ENCODE peak calls at places on chromosome 6, in nine cellular contexts. G, T, C, K, R, Q, U, Y and D are unnamed samples.
A peak's percentile ranks its signal among the peaks of the same experiment; 100 is the strongest.

GRCh38 chr6:71333700-71334099 is 45.1 kb downstream of the OGFRL1 start:
- DNase-seq in Q (peak; percentile 96), T (no peak), K (peak; percentile 76), Y (no peak), R (peak; percentile 7), G (no peak), C (no peak), U (no peak), D (no peak)

GRCh38 chr6:48075181-48075580 is 35.8 kb downstream of the PTCHD4 start:
- DNase-seq in C (no peak), Q (no peak), T (no peak), G (no peak), Y (no peak), R (no peak), K (no peak), U (no peak), D (no peak)

GRCh38 chr6:1987640-1988039 is 257.8 kb downstream of the GMDS start:
- DNase-seq in K (peak; percentile 56), R (no peak), G (no peak), C (no peak), Y (no peak), Q (peak; percentile 89), U (no peak), T (no peak), D (no peak)

GRCh38 chr6:77030929-77031674 is 432.2 kb downstream of the HTR1B start:
- DNase-seq in C (no peak), R (no peak), T (no peak), G (no peak), U (no peak), Q (no peak), Y (no peak), K (no peak), D (no peak)

GRCh38 chr6:82711992-82712788 is 348.6 kb downstream of the TPBG start:
- DNase-seq in G (no peak), Q (peak; percentile 37), K (no peak), Y (no peak), R (no peak), U (no peak), T (no peak), C (no peak), D (no peak)

GRCh38 chr6:160315310-160315709 is 32.9 kb upstream of the SLC22A3 start:
- DNase-seq in Q (peak; percentile 23), T (no peak), R (no peak), Y (no peak), C (no peak), U (no peak), G (no peak), K (no peak), D (no peak)

GRCh38 chr6:7921071-7921470 is 10.5 kb upstream of the TXNDC5 start:
- DNase-seq in K (no peak), G (no peak), Y (no peak), C (no peak), R (no peak), T (no peak), Q (no peak), U (no peak), D (no peak)

GRCh38 chr6:18293192-18293904 is 29.0 kb upstream of the DEK start:
- DNase-seq in R (no peak), T (no peak), Q (peak; percentile 78), U (no peak), G (no peak), C (no peak), K (no peak), Y (no peak), D (peak; percentile 62)

GRCh38 chr6:37021356-37022129 is 16.1 kb downstream of the FGD2 start:
- DNase-seq in T (peak; percentile 45), G (no peak), K (peak; percentile 36), Q (peak; percentile 75), Y (peak; percentile 47), U (no peak), R (no peak), C (no peak), D (peak; percentile 40)

GRCh38 chr6:17966451-17966850 is 21.0 kb downstream of the KIF13A start:
- DNase-seq in Y (no peak), U (no peak), K (no peak), Q (peak; percentile 32), G (no peak), R (no peak), C (no peak), T (no peak), D (no peak)

GRCh38 chr6:87705070-87705691 is 3.1 kb upstream of the AKIRIN2 start:
- DNase-seq in T (no peak), K (no peak), U (no peak), Q (no peak), C (no peak), R (no peak), G (no peak), Y (no peak), D (no peak)

GRCh38 chr6:168619560-168620314 is 178.8 kb downstream of the SMOC2 start:
- DNase-seq in G (no peak), R (no peak), U (no peak), K (no peak), C (no peak), T (no peak), Y (peak; percentile 6), Q (no peak), D (no peak)

GRCh38 chr6:116060572-116061283 is at the start of gene FRK:
- DNase-seq in T (no peak), Y (no peak), C (no peak), U (peak; percentile 76), R (no peak), Q (peak; percentile 45), G (no peak), K (no peak), D (no peak)